ENCODE peak calls at places on chromosomes 12 and 14, in four cellular contexts. G is fibroblast of lung, T is PC-3, U is GM23248. F is an unnamed sample.

GRCh38 chr14:91611528-91611927 is 101.4 kb upstream of the PPP4R3A start:
- DNase-seq in G (no peak), T (no peak), U (no peak), F (no peak)

GRCh38 chr14:38039526-38039925 is 168.2 kb upstream of the SSTR1 start:
- DNase-seq in G (no peak), T (peak), U (peak), F (no peak)

GRCh38 chr12:27396416-27396815 is 50.1 kb upstream of the SMCO2 start:
- DNase-seq in G (peak), T (no peak), U (no peak), F (no peak)

GRCh38 chr12:132490481-132491348 is 764 bp downstream of the FBRSL1 start:
- DNase-seq in G (peak), T (no peak), U (peak), F (no peak)

GRCh38 chr12:116381744-116382455 is 104.4 kb upstream of the MED13L start:
- DNase-seq in G (peak), T (peak), U (peak), F (no peak)

GRCh38 chr12:130686511-130686981 is 29.6 kb downstream of the RIMBP2 start:
- DNase-seq in G (no peak), T (no peak), U (no peak), F (no peak)

GRCh38 chr12:56894698-56895368 is 39.4 kb downstream of the SDR9C7 start:
- DNase-seq in G (no peak), T (peak), U (no peak), F (no peak)

GRCh38 chr14:90510208-90510607 is 113.4 kb downstream of the CALM1 start:
- DNase-seq in G (no peak), T (peak), U (no peak), F (no peak)

GRCh38 chr14:24670594-24670993 is 36.6 kb upstream of the GZMB start:
- DNase-seq in G (no peak), T (no peak), U (no peak), F (no peak)

GRCh38 chr14:67704484-67705089 is 2.9 kb downstream of the RDH12 start:
- DNase-seq in G (peak), T (peak), U (peak), F (peak)

DNA sequence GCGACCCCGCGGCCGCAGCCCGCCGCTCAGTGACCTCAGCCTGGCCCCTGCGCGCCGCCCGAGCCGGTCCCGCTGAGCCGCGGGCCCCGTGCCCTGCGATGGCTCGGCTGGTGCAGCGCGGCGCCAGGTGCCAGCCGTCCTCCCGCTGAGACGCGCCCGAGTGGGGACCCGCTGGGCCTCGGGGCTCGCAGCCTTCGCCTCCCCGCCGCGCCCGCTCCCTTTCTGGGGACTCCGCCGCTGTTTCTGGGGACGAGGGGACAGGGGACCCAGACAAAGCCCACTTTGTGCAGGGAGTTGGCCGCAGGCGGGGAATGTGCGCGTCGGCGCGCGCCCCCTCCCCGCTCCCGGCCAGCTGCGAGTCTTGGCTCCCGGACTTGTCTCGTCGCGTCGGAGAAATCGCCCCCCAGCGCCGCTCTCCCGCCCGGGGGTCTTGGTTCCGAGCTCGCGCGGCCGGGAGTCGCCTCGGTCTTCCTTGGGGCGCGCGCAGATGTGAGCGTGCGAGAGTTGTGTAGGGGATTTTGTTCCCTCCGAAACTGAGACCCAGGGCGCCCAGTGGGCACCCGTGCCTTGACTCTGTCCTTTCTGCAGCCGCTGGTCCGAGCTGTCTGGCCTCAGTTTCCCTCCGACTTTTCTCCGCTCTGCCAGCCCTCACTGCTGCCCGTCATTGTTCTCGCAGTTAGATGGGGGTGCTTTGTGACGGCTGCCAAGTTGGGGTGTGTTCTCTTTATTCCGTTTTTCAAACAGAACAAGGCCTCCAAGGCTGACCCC is 765 bp downstream of the VASH1 start:
- DNase-seq in G (no peak), T (no peak), U (peak), F (no peak)
- TF ChIP-seq EZH2 in G (no peak), T (no peak), U (no peak), F (no peak)

GRCh38 chr12:19750116-19750644 is 310.9 kb downstream of the AEBP2 start:
- DNase-seq in G (no peak), T (no peak), U (no peak), F (no peak)

GRCh38 chr12:19741132-19741489 is 301.8 kb downstream of the AEBP2 start:
- DNase-seq in G (no peak), T (no peak), U (no peak), F (no peak)

GRCh38 chr12:19746471-19746870 is 307.2 kb downstream of the AEBP2 start:
- DNase-seq in G (no peak), T (no peak), U (no peak), F (no peak)

GRCh38 chr12:19740472-19741131 is 301.3 kb downstream of the AEBP2 start:
- DNase-seq in G (no peak), T (no peak), U (no peak), F (no peak)

DNA sequence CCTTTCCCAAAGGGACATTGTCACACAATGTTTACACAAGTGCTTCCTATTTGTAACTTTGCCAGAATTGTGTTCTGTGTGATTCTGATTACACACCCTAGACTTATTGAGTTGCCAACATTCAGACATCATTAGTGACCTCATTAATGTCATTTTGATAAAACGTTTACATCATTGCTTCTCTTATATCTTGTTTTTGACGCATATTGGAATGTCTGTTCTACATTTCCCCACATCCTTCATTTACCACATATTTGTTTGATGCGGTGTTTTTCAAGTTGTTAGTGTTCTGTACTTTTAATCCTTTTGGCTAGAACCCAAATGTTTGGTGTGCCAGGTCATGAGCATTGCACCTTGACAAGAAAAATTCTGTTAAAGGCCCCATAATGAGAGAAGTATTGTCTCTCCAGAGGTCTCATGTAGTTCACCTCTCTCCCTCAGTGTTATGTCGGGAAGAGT is 305.5 kb downstream of the AEBP2 start:
- DNase-seq in G (peak), T (no peak), U (no peak), F (no peak)
- TF ChIP-seq EZH2 in G (no peak), T (no peak), U (no peak), F (no peak)

GRCh38 chr12:105079011-105079570 is 5.2 kb downstream of the ALDH1L2 start:
- DNase-seq in G (no peak), T (no peak), U (no peak), F (no peak)

GRCh38 chr12:105076913-105077312 is 7.3 kb downstream of the ALDH1L2 start:
- DNase-seq in G (no peak), T (no peak), U (no peak), F (no peak)

GRCh38 chr12:105072888-105073488 is 11.3 kb downstream of the ALDH1L2 start:
- DNase-seq in G (no peak), T (no peak), U (no peak), F (peak)

GRCh38 chr12:105076098-105076497 is 8.2 kb downstream of the ALDH1L2 start:
- DNase-seq in G (peak), T (peak), U (peak), F (no peak)

DNA sequence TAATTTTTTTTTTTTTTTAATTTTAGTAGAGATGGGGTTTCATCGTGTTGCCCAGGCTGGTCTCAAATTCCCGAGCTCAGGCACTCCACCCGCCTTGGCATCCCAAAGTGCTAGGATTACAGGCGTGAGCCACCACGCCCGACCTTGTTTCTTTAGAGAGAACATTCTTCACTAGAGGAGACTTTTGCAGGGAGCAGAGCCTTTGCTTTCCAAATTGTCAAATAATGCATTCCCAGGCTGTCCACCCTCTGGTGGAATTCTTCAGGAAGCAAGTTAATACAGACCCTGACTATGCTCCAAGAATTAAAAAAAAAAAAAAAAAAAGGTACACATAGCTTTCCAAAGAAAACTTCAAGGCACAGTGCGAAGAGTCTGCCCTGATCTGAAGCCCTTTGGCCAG is 6.8 kb downstream of the ALDH1L2 start:
- DNase-seq in G (peak), T (no peak), U (peak), F (no peak)
- TF ChIP-seq EZH2 in G (no peak), T (no peak), U (no peak), F (no peak)

GRCh38 chr14:105528859-105529505 is 2.6 kb downstream of the TMEM121 start:
- DNase-seq in G (no peak), T (no peak), U (peak), F (no peak)

GRCh38 chr14:105527381-105528196 is 1.2 kb downstream of the TMEM121 start:
- DNase-seq in G (no peak), T (no peak), U (no peak), F (no peak)

GRCh38 chr14:105529506-105530445 is 3.4 kb downstream of the TMEM121 start:
- DNase-seq in G (no peak), T (no peak), U (no peak), F (no peak)

GRCh38 chr14:105526781-105527380 is 498 bp downstream of the TMEM121 start:
- DNase-seq in G (no peak), T (no peak), U (peak), F (no peak)

GRCh38 chr14:105528197-105528858 is 1.9 kb downstream of the TMEM121 start:
- DNase-seq in G (peak), T (peak), U (peak), F (peak)
- TF ChIP-seq EZH2 in G (no peak), T (no peak), U (no peak), F (no peak)

GRCh38 chr14:63453443-63453936 is 89.7 kb downstream of the PPP2R5E start:
- DNase-seq in G (peak), T (no peak), U (peak), F (no peak)
- TF ChIP-seq EZH2 in G (no peak), T (no peak), U (no peak), F (no peak)

DNA sequence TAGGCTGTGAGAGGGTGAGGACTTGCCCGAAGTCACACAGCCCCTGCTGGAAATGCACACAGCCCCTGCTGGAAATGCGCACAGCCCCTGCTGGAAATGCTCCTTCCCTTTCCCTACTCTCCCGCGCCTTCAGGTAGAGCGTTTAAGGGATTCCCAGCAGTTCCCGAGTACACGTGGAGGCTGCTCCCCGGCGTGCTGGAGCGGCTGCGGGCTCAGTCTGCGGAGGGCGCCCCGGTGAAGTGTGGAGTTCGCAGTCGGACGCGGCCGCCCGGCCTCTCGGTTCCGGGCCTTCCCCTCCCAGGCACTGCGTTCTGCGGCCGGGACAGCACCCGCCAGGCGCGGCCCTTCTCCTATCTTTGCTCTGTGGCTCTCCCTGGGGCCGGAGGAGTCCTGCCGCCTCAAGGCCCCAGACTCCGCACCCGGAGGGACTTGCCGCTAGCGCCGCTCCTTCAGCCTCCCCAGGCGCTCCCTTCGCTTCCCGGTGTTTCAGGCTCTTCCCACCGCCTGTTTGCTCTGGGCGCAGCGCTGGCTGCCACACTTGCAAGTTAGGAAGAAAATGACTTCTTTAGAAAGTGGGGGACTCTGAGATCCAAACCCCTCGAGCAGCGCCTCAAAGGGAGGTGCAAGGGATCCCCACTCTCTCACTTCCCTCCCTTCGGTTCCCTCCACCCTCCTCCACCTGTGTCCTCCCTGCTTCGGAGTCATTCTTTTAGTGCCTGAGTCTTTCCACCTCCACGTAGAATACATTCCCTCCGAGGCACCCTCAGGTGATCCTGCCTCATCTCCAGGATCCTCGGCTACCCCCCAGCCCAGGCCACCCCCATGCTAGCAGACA is 8.3 kb upstream of the TBX5 start:
- DNase-seq in G (no peak), T (no peak), U (peak), F (no peak)
- TF ChIP-seq EZH2 in G (no peak), T (peak), U (no peak), F (no peak)

GRCh38 chr12:64781374-64782029 is 22.3 kb upstream of the GNS start:
- DNase-seq in G (peak), T (peak), U (no peak), F (peak)
- TF ChIP-seq EZH2 in G (peak), T (no peak), U (peak), F (no peak)

GRCh38 chr14:88326352-88327103 is 3.5 kb upstream of the KCNK10 start:
- DNase-seq in G (no peak), T (no peak), U (no peak), F (no peak)
- TF ChIP-seq EZH2 in G (no peak), T (peak), U (no peak), F (no peak)